ENCODE peak calls at places on chromosomes 6 and 20, in five cellular contexts. I is bronchial epithelial cell; K is activated CD4-positive, alpha-beta memory T cell treated with anti-CD3 and anti-CD28 coated beads for 36 hours; X is GM23248; R is NCI-H1417. N is an unnamed sample.

GRCh38 chr6:157317129-157317814 is 6.0 kb downstream of the TMEM242 start:
- DNase-seq in R (no peak), K (peak; percentile 57), X (peak; percentile 86), I (peak; percentile 98), N (peak; percentile 94)

GRCh38 chr20:34527016-34527415 is 10.8 kb downstream of the DYNLRB1 start:
- DNase-seq in K (no peak), X (no peak), R (no peak), I (no peak), N (no peak)

GRCh38 chr6:70398783-70399730 is 14.3 kb upstream of the FAM135A start:
- DNase-seq in I (peak; percentile 99), R (peak; percentile 22), X (peak; percentile 56), K (no peak), N (peak; percentile 100)

GRCh38 chr20:40493551-40493950 is 195.5 kb downstream of the MAFB start:
- DNase-seq in X (peak; percentile 86), K (no peak), I (peak; percentile 93), R (no peak), N (peak; percentile 85)

GRCh38 chr6:114051031-114051430 is 80.1 kb upstream of the HDAC2 start:
- DNase-seq in X (no peak), I (peak; percentile 46), R (peak; percentile 73), K (no peak), N (no peak)

GRCh38 chr20:11676618-11677289 is 240.9 kb upstream of the BTBD3 start:
- DNase-seq in R (peak; percentile 83), X (peak; percentile 68), K (peak; percentile 12), I (peak; percentile 35), N (peak; percentile 48)

GRCh38 chr20:45444050-45444449 is 25.5 kb upstream of the WFDC2 start:
- DNase-seq in R (peak; percentile 38), I (no peak), K (peak; percentile 43), X (no peak), N (no peak)

GRCh38 chr6:13183446-13184088 is 144.8 kb downstream of the TBC1D7 start:
- DNase-seq in I (no peak), K (no peak), R (no peak), X (no peak), N (no peak)

GRCh38 chr6:47042238-47042843 is at the start of gene ADGRF1:
- DNase-seq in K (no peak), X (no peak), I (peak; percentile 88), R (no peak), N (peak; percentile 86)

GRCh38 chr6:293185-294174 is 1.2 kb downstream of the DUSP22 start:
- DNase-seq in X (peak; percentile 50), R (no peak), K (peak; percentile 54), I (peak; percentile 44), N (no peak)

GRCh38 chr6:22363966-22364296 is 67.1 kb upstream of the PRL start:
- DNase-seq in X (no peak), R (no peak), K (no peak), I (no peak), N (no peak)

GRCh38 chr20:50267041-50267865 is 76.6 kb downstream of the CEBPB start:
- DNase-seq in R (no peak), X (peak; percentile 88), K (no peak), I (peak; percentile 41), N (no peak)

GRCh38 chr6:71345505-71345904 is 56.9 kb downstream of the OGFRL1 start:
- DNase-seq in R (peak; percentile 25), K (no peak), X (no peak), I (no peak), N (no peak)

GRCh38 chr20:48604426-48604825 is 223.4 kb downstream of the PREX1 start:
- DNase-seq in I (no peak), X (no peak), K (no peak), R (no peak), N (no peak)

GRCh38 chr6:53960311-53960710 is 150.9 kb upstream of the MLIP start:
- DNase-seq in I (no peak), R (no peak), K (no peak), X (peak; percentile 60), N (peak; percentile 41)

GRCh38 chr6:118565317-118565960 is 17.3 kb downstream of the PLN start:
- DNase-seq in I (peak; percentile 61), X (no peak), R (peak; percentile 65), K (no peak), N (peak; percentile 58)

GRCh38 chr6:158286413-158286812 is 25.9 kb upstream of the TULP4 start:
- DNase-seq in I (peak; percentile 66), R (no peak), X (peak; percentile 83), K (no peak), N (no peak)

GRCh38 chr20:33490934-33491656 is 1.2 kb downstream of the CBFA2T2 start:
- DNase-seq in X (peak; percentile 59), R (peak; percentile 68), I (peak; percentile 11), K (no peak), N (no peak)

GRCh38 chr20:8671366-8671943 is 397.4 kb upstream of the PLCB4 start:
- DNase-seq in R (no peak), X (no peak), I (no peak), K (no peak), N (no peak)

GRCh38 chr6:2636672-2637071 is 114.0 kb downstream of the MYLK4 start:
- DNase-seq in X (no peak), K (no peak), R (no peak), I (no peak), N (no peak)

GRCh38 chr20:58795923-58796245 is 54.8 kb downstream of the GNAS-AS1 start:
- DNase-seq in K (no peak), R (no peak), X (no peak), I (no peak), N (no peak)

N was measured in renal cortical epithelial cell.